ENCODE peak calls at places on chromosomes 13 and 19, in seven cellular contexts. A is mucosa of gallbladder, E is A549, Y is neural crest cell, H is A172, W is stomach, R is non-pigmented ciliary epithelial cell. M is an unnamed sample.

GRCh38 chr13:110195547-110196485 is 111.1 kb downstream of the COL4A1 start:
- DNase-seq in A (no peak), E (no peak), Y (no peak), H (no peak), W (no peak), R (no peak), M (no peak)

GRCh38 chr19:28324275-28325060 is 888.5 kb downstream of the UQCRFS1 start:
- DNase-seq in A (no peak), E (no peak), Y (no peak), H (no peak), W (no peak), R (no peak), M (no peak)

GRCh38 chr13:27997904-27998522 is 9.5 kb upstream of the URAD start:
- DNase-seq in A (peak; percentile 34), E (peak; percentile 12), Y (peak; percentile 48), H (peak; percentile 11), W (peak; percentile 54), R (no peak), M (no peak)

GRCh38 chr13:109105899-109106298 is 476.5 kb downstream of the MYO16 start:
- DNase-seq in A (no peak), E (no peak), Y (no peak), H (no peak), W (no peak), R (no peak), M (no peak)

GRCh38 chr13:64088491-64088890 is 2672.8 kb upstream of the PCDH20 start:
- DNase-seq in A (no peak), E (no peak), Y (no peak), H (no peak), W (no peak), R (no peak), M (no peak)

GRCh38 chr13:91406619-91407018 is 8.2 kb downstream of the GPC5 start:
- DNase-seq in A (no peak), E (peak; percentile 2), Y (peak; percentile 16), H (peak; percentile 22), W (no peak), R (no peak), M (peak; percentile 14)

GRCh38 chr19:13846533-13847032 is 30.4 kb upstream of the NANOS3 start:
- DNase-seq in A (peak; percentile 90), E (peak; percentile 78), Y (peak; percentile 67), H (peak; percentile 97), W (peak; percentile 88), R (no peak), M (peak; percentile 39)

GRCh38 chr13:45737571-45738002 is 35.5 kb downstream of the CBY2 start:
- DNase-seq in A (no peak), E (no peak), Y (no peak), H (no peak), W (no peak), R (no peak), M (no peak)

GRCh38 chr13:43464578-43465264 is 322.1 kb downstream of the ENOX1 start:
- DNase-seq in A (no peak), E (no peak), Y (no peak), H (no peak), W (no peak), R (no peak), M (no peak)

GRCh38 chr13:106241974-106242373 is 293.5 kb downstream of the EFNB2 start:
- DNase-seq in A (no peak), E (no peak), Y (no peak), H (no peak), W (no peak), R (no peak), M (no peak)

GRCh38 chr19:49758292-49758691 is 4.8 kb downstream of the TSKS start:
- DNase-seq in A (no peak), E (peak; percentile 35), Y (no peak), H (peak; percentile 72), W (no peak), R (no peak), M (no peak)